ENCODE peak calls at places on chromosomes 3 and 15, in eight cellular contexts. One of them, this sample, is unnamed.

GRCh38 chr3:122533931-122534334 is 19.2 kb upstream of the KPNA1 start:
- DNase-seq in A549: peak
- DNase-seq in IMR-90: peak
- DNase-seq in H1: no peak
- DNase-seq in HepG2: no peak
- DNase-seq in GM12878: peak
- DNase-seq in K562: peak
- DNase-seq in WTC11: no peak
- DNase-seq in this sample: no peak

GRCh38 chr15:90862964-90863721 is 5.2 kb upstream of the FURIN start:
- DNase-seq in K562: no peak
- DNase-seq in IMR-90: no peak
- DNase-seq in WTC11: no peak
- DNase-seq in A549: no peak
- DNase-seq in GM12878: no peak
- DNase-seq in HepG2: no peak
- DNase-seq in H1: no peak
- DNase-seq in this sample: no peak

GRCh38 chr3:196684548-196685407 is 27.3 kb downstream of the CEP19 start:
- DNase-seq in GM12878: peak
- DNase-seq in WTC11: peak
- DNase-seq in HepG2: peak
- DNase-seq in A549: peak
- DNase-seq in IMR-90: peak
- DNase-seq in H1: no peak
- DNase-seq in K562: peak
- DNase-seq in this sample: peak

GRCh38 chr3:16102905-16103364 is 71.5 kb upstream of the GALNT15 start:
- DNase-seq in WTC11: no peak
- DNase-seq in IMR-90: peak
- DNase-seq in H1: no peak
- DNase-seq in K562: no peak
- DNase-seq in A549: no peak
- DNase-seq in HepG2: peak
- DNase-seq in GM12878: no peak
- DNase-seq in this sample: no peak

GRCh38 chr15:38554354-38554753 is 10.3 kb downstream of the RASGRP1 start:
- DNase-seq in A549: no peak
- DNase-seq in K562: no peak
- DNase-seq in HepG2: no peak
- DNase-seq in GM12878: no peak
- DNase-seq in WTC11: no peak
- DNase-seq in H1: no peak
- DNase-seq in IMR-90: peak
- DNase-seq in this sample: no peak

GRCh38 chr3:169430687-169431404 is 232.7 kb downstream of the MECOM start:
- DNase-seq in WTC11: no peak
- DNase-seq in K562: no peak
- DNase-seq in HepG2: no peak
- DNase-seq in H1: no peak
- DNase-seq in GM12878: no peak
- DNase-seq in A549: no peak
- DNase-seq in IMR-90: peak
- DNase-seq in this sample: no peak

GRCh38 chr15:91865486-91865885 is 12.0 kb downstream of the SLCO3A1 start:
- DNase-seq in GM12878: no peak
- DNase-seq in K562: no peak
- DNase-seq in WTC11: no peak
- DNase-seq in HepG2: no peak
- DNase-seq in IMR-90: no peak
- DNase-seq in A549: no peak
- DNase-seq in H1: no peak
- DNase-seq in this sample: no peak

GRCh38 chr15:79682851-79683288 is 213.9 kb downstream of the MTHFS start:
- DNase-seq in GM12878: no peak
- DNase-seq in H1: no peak
- DNase-seq in K562: no peak
- DNase-seq in IMR-90: peak
- DNase-seq in WTC11: no peak
- DNase-seq in HepG2: no peak
- DNase-seq in A549: peak
- DNase-seq in this sample: no peak

GRCh38 chr3:47283596-47284364 is 1.0 kb downstream of the KLHL18 start:
- DNase-seq in HepG2: no peak
- DNase-seq in A549: peak
- DNase-seq in IMR-90: no peak
- DNase-seq in H1: no peak
- DNase-seq in GM12878: no peak
- DNase-seq in WTC11: peak
- DNase-seq in K562: peak
- DNase-seq in this sample: peak

GRCh38 chr3:116140100-116140689 is 305.1 kb downstream of the LSAMP start:
- DNase-seq in H1: no peak
- DNase-seq in K562: peak
- DNase-seq in HepG2: peak
- DNase-seq in A549: no peak
- DNase-seq in IMR-90: peak
- DNase-seq in WTC11: no peak
- DNase-seq in GM12878: no peak
- DNase-seq in this sample: no peak

GRCh38 chr3:149765762-149766334 is 13.6 kb upstream of the COMMD2 start:
- DNase-seq in GM12878: no peak
- DNase-seq in H1: no peak
- DNase-seq in A549: no peak
- DNase-seq in K562: no peak
- DNase-seq in IMR-90: peak
- DNase-seq in WTC11: no peak
- DNase-seq in HepG2: peak
- DNase-seq in this sample: peak

DNA sequence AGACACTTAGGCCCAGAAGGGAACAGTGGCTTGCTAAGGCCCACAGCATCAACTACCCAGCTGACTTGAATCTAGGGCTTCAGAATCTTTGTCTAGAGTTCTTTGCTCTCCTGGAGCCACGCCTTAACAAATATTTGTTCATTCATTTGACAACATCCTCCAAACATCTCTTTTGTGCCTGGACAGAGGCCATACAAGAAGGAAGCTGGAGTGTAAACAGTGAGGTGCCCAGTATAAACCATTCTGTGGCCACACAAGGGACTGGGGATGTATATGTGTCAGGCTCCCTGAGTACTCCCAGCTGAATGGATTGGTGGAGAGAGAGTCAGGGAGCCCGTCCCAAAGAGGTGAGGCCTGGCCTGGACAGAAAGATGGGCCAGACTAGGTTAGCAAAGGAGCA is 3.4 kb downstream of the CIB2 start:
- DNase-seq in HepG2: peak
- DNase-seq in IMR-90: no peak
- DNase-seq in H1: no peak
- DNase-seq in K562: no peak
- DNase-seq in GM12878: no peak
- DNase-seq in A549: no peak
- DNase-seq in WTC11: no peak
- DNase-seq in this sample: no peak
- TF ChIP-seq USF2 in HepG2: no peak
- TF ChIP-seq USF2 in IMR-90: no peak
- TF ChIP-seq USF2 in H1: no peak
- TF ChIP-seq USF2 in K562: no peak
- TF ChIP-seq USF2 in GM12878: no peak
- TF ChIP-seq USF2 in A549: no peak
- TF ChIP-seq USF2 in WTC11: no peak
- TF ChIP-seq USF2 in this sample: no peak

GRCh38 chr15:45548753-45549520 is 26.4 kb upstream of the SLC30A4 start:
- DNase-seq in GM12878: no peak
- DNase-seq in A549: no peak
- DNase-seq in HepG2: peak
- DNase-seq in H1: no peak
- DNase-seq in WTC11: no peak
- DNase-seq in IMR-90: no peak
- DNase-seq in K562: peak
- DNase-seq in this sample: no peak
- TF ChIP-seq USF2 in GM12878: no peak
- TF ChIP-seq USF2 in A549: no peak
- TF ChIP-seq USF2 in HepG2: no peak
- TF ChIP-seq USF2 in H1: no peak
- TF ChIP-seq USF2 in WTC11: no peak
- TF ChIP-seq USF2 in IMR-90: no peak
- TF ChIP-seq USF2 in K562: peak
- TF ChIP-seq USF2 in this sample: no peak

DNA sequence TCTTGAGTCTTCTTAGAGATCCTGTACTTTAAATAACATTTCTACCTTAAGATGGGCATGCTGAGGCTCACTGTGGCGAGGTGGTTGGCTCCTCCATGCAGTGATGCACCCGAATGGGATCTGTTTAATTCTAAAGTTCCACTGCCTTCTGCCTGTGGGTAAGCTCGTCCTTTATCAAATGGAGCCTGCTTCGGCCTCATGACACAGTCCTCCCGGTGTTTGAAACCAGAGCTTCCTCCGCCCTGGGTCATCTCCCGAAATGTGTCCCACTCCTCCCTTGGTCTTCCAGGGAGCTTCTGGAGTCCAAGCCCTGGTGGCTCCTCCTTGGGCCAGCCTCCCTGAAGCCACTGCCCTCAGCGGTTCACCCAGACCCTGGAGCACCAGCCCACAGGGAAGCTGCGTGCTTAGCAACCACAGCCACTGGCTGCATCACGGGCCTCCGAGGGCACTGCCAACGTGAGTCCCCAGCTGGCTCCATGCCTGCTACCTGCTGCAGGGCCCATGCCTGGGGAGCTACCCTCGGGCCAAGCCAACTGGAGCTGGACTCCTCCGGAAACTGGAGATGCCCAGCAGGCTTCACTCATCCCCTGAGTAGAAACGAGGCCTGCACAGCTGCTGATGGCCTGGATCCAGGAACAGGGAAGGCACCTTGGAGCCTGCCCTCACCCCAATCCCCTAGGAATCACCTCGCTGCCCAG is 3.3 kb downstream of the RHCG start:
- DNase-seq in K562: no peak
- DNase-seq in HepG2: no peak
- DNase-seq in A549: no peak
- DNase-seq in IMR-90: no peak
- DNase-seq in WTC11: no peak
- DNase-seq in H1: no peak
- DNase-seq in GM12878: no peak
- DNase-seq in this sample: no peak
- TF ChIP-seq USF2 in K562: no peak
- TF ChIP-seq USF2 in HepG2: no peak
- TF ChIP-seq USF2 in A549: no peak
- TF ChIP-seq USF2 in IMR-90: no peak
- TF ChIP-seq USF2 in WTC11: no peak
- TF ChIP-seq USF2 in H1: no peak
- TF ChIP-seq USF2 in GM12878: no peak
- TF ChIP-seq USF2 in this sample: no peak

DNA sequence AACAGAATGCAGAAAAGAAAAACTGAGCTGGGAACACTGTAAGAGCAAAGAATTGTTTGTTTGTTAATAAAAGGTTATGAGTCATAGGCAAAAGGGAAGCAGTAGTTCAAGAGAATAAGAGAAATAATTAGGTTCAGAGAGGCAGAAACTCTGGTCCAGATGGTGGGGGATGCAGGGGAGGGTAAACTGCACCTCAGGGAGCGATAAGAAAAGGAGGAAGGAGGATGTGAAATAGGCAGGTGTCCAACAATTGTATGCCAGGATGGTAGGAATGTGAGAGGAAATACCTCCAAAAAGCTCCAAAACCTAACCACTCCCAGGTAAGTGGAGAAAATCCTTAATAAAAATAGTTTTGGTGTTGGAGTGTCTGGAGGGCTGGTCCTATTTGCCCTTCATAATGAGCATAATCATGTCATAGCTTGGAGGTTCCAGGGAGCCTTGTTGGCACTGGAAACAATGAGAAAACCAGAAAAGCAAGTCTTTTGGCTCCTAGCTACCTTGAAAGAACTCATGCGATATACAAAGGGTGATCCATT is 405.4 kb upstream of the TBL1XR1 start:
- DNase-seq in HepG2: no peak
- DNase-seq in K562: no peak
- DNase-seq in H1: no peak
- DNase-seq in IMR-90: peak
- DNase-seq in GM12878: no peak
- DNase-seq in A549: no peak
- DNase-seq in WTC11: no peak
- DNase-seq in this sample: no peak
- TF ChIP-seq USF2 in HepG2: no peak
- TF ChIP-seq USF2 in K562: no peak
- TF ChIP-seq USF2 in H1: no peak
- TF ChIP-seq USF2 in IMR-90: no peak
- TF ChIP-seq USF2 in GM12878: no peak
- TF ChIP-seq USF2 in A549: no peak
- TF ChIP-seq USF2 in WTC11: no peak
- TF ChIP-seq USF2 in this sample: no peak

GRCh38 chr3:138874555-138874898 is 39.8 kb upstream of the PIK3CB start:
- DNase-seq in K562: no peak
- DNase-seq in IMR-90: no peak
- DNase-seq in H1: no peak
- DNase-seq in WTC11: no peak
- DNase-seq in A549: no peak
- DNase-seq in GM12878: no peak
- DNase-seq in HepG2: no peak
- DNase-seq in this sample: no peak

GRCh38 chr3:138875754-138876664 is 41.3 kb upstream of the PIK3CB start:
- DNase-seq in GM12878: no peak
- DNase-seq in HepG2: no peak
- DNase-seq in WTC11: no peak
- DNase-seq in IMR-90: no peak
- DNase-seq in A549: no peak
- DNase-seq in H1: no peak
- DNase-seq in K562: peak
- DNase-seq in this sample: no peak

GRCh38 chr3:138872632-138873031 is 37.9 kb upstream of the PIK3CB start:
- DNase-seq in K562: no peak
- DNase-seq in H1: no peak
- DNase-seq in GM12878: no peak
- DNase-seq in A549: no peak
- DNase-seq in HepG2: no peak
- DNase-seq in IMR-90: no peak
- DNase-seq in WTC11: no peak
- DNase-seq in this sample: no peak

GRCh38 chr3:138877246-138877645 is 42.5 kb upstream of the PIK3CB start:
- DNase-seq in H1: no peak
- DNase-seq in K562: no peak
- DNase-seq in A549: no peak
- DNase-seq in GM12878: no peak
- DNase-seq in HepG2: no peak
- DNase-seq in IMR-90: no peak
- DNase-seq in WTC11: no peak
- DNase-seq in this sample: no peak

GRCh38 chr3:138875096-138875753 is 40.5 kb upstream of the PIK3CB start:
- DNase-seq in WTC11: no peak
- DNase-seq in IMR-90: no peak
- DNase-seq in GM12878: no peak
- DNase-seq in A549: no peak
- DNase-seq in H1: no peak
- DNase-seq in K562: no peak
- DNase-seq in HepG2: no peak
- DNase-seq in this sample: no peak
- TF ChIP-seq USF2 in WTC11: no peak
- TF ChIP-seq USF2 in IMR-90: no peak
- TF ChIP-seq USF2 in GM12878: no peak
- TF ChIP-seq USF2 in A549: no peak
- TF ChIP-seq USF2 in H1: no peak
- TF ChIP-seq USF2 in K562: no peak
- TF ChIP-seq USF2 in HepG2: no peak
- TF ChIP-seq USF2 in this sample: no peak

GRCh38 chr15:94584833-94585244 is 353.5 kb downstream of the MCTP2 start:
- DNase-seq in GM12878: peak
- DNase-seq in WTC11: no peak
- DNase-seq in A549: no peak
- DNase-seq in IMR-90: no peak
- DNase-seq in H1: no peak
- DNase-seq in HepG2: no peak
- DNase-seq in K562: peak
- DNase-seq in this sample: no peak
- TF ChIP-seq USF2 in GM12878: no peak
- TF ChIP-seq USF2 in WTC11: no peak
- TF ChIP-seq USF2 in A549: no peak
- TF ChIP-seq USF2 in IMR-90: no peak
- TF ChIP-seq USF2 in H1: no peak
- TF ChIP-seq USF2 in HepG2: no peak
- TF ChIP-seq USF2 in K562: no peak
- TF ChIP-seq USF2 in this sample: no peak